ENCODE peak calls at places on chromosomes 12 and 14, in four cellular contexts. D, R, P and V are unnamed samples.

GRCh38 chr14:36014236-36014635 is 162.3 kb downstream of the PTCSC3 start:
- DNase-seq in D (no peak), P (no peak), R (no peak), V (no peak)

GRCh38 chr12:122841544-122842321 is 6.5 kb downstream of the HIP1R start:
- DNase-seq in P (no peak), R (peak; percentile 85), D (peak; percentile 71), V (no peak)

GRCh38 chr12:5789469-5789968 is 155.5 kb downstream of the ANO2 start:
- DNase-seq in P (no peak), R (peak; percentile 64), D (no peak), V (no peak)

GRCh38 chr12:99200711-99201384 is 446.7 kb upstream of the GARIN6 start:
- DNase-seq in D (no peak), P (no peak), R (no peak), V (no peak)

GRCh38 chr14:99881011-99881410 is 87.8 kb downstream of the EML1 start:
- DNase-seq in D (no peak), R (no peak), P (no peak), V (no peak)

GRCh38 chr12:12032771-12033588 is 37.8 kb upstream of the BCL2L14 start:
- DNase-seq in P (peak; percentile 91), D (peak; percentile 82), R (peak; percentile 74), V (peak; percentile 87)

GRCh38 chr14:97143011-97143410 is 345.8 kb downstream of the VRK1 start:
- DNase-seq in D (no peak), R (no peak), P (no peak), V (no peak)

GRCh38 chr12:6554168-6554989 is 1.5 kb downstream of the IFFO1 start:
- DNase-seq in R (no peak), P (peak; percentile 80), D (peak; percentile 79), V (peak; percentile 79)

GRCh38 chr12:4283512-4284255 is 10.1 kb downstream of the CCND2 start:
- DNase-seq in R (no peak), D (no peak), P (no peak), V (no peak)

GRCh38 chr12:48031135-48031960 is 27.1 kb upstream of the COL2A1 start:
- DNase-seq in P (no peak), R (no peak), D (no peak), V (no peak)

GRCh38 chr14:76373456-76373855 is 2.5 kb upstream of the ESRRB start:
- DNase-seq in P (no peak), R (no peak), D (no peak), V (no peak)

GRCh38 chr12:93908846-93909592 is 231.8 kb downstream of the CRADD start:
- DNase-seq in D (no peak), P (no peak), R (no peak), V (peak; percentile 51)

GRCh38 chr14:100688598-100689499 is 37.8 kb upstream of the DLK1 start:
- DNase-seq in R (no peak), P (no peak), D (no peak), V (no peak)

GRCh38 chr14:93395227-93395626 is 35.5 kb upstream of the UNC79 start:
- DNase-seq in P (no peak), R (no peak), D (no peak), V (no peak)

GRCh38 chr12:4169522-4169921 is 104.0 kb upstream of the CCND2 start:
- DNase-seq in D (no peak), P (no peak), R (no peak), V (no peak)

GRCh38 chr14:52106853-52107252 is 38.0 kb upstream of the NID2 start:
- DNase-seq in D (no peak), R (no peak), P (no peak), V (no peak)

GRCh38 chr12:57864811-57865751 is 18.6 kb upstream of the CTDSP2 start:
- DNase-seq in D (peak; percentile 75), R (peak; percentile 74), P (peak; percentile 81), V (peak; percentile 82)

GRCh38 chr14:102925646-102926045 is 3.2 kb downstream of the AMN start:
- DNase-seq in D (no peak), R (no peak), P (no peak), V (no peak)

GRCh38 chr14:102922490-102923200 is at the start of gene AMN:
- DNase-seq in D (no peak), R (no peak), P (no peak), V (peak; percentile 82)

GRCh38 chr14:102924632-102925588 is 2.4 kb downstream of the AMN start:
- DNase-seq in P (no peak), R (no peak), D (no peak), V (no peak)

GRCh38 chr14:102923201-102923919 is 897 bp downstream of the AMN start:
- DNase-seq in P (no peak), D (no peak), R (no peak), V (peak; percentile 36)

GRCh38 chr14:102923920-102924486 is 1.5 kb downstream of the AMN start:
- DNase-seq in P (no peak), R (no peak), D (no peak), V (peak; percentile 29)
- TF ChIP-seq POLR2A in P (no peak), R (no peak), D (no peak), V (no peak)

GRCh38 chr12:104457746-104458644 is 1.2 kb downstream of the CHST11 start:
- DNase-seq in D (peak; percentile 41), R (no peak), P (peak; percentile 25), V (peak; percentile 31)
- H3K4me1 ChIP-seq in D (peaks cover 31% of the 10 kb centered on the region), R (no peaks in the 10 kb centered on the region), P (peaks cover 49% of the 10 kb centered on the region), V (peaks cover 3% of the 10 kb centered on the region)

GRCh38 chr14:72182773-72183432 is 250.7 kb downstream of the RGS6 start:
- DNase-seq in D (no peak), R (no peak), P (no peak), V (no peak)

GRCh38 chr14:72183631-72184030 is 251.4 kb downstream of the RGS6 start:
- DNase-seq in P (no peak), R (no peak), D (no peak), V (no peak)

DNA sequence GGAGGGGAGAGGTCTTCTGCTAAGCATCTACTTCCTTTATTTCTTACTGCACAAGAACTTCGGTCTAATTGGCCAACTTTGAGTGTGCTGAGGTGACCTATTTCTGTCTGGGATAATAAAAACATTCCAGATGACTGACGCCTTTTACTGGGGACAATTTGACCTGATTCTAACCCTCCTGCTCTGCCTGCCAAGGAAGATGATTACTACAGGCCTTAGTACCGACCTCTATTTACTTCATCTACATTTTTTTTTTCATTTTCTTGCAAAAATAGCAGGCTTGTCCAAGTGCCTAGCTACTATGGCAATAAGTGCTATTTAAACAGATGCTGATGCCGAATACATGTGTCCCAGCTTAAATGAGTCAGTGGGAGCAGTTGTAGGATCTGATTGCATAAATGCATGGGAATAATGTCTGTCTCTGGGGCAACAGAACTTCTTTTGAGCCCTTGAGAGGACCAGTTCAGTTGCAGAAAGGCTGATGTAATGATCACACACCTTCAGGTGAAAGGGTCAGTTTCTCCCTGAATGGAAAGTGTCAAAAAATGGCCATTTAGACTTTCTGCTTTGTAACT is 254.3 kb downstream of the RGS6 start:
- DNase-seq in P (no peak), D (no peak), R (no peak), V (no peak)
- TF ChIP-seq POLR2AphosphoS5 in P (no peak), D (no peak), R (no peak), V (no peak)

DNA sequence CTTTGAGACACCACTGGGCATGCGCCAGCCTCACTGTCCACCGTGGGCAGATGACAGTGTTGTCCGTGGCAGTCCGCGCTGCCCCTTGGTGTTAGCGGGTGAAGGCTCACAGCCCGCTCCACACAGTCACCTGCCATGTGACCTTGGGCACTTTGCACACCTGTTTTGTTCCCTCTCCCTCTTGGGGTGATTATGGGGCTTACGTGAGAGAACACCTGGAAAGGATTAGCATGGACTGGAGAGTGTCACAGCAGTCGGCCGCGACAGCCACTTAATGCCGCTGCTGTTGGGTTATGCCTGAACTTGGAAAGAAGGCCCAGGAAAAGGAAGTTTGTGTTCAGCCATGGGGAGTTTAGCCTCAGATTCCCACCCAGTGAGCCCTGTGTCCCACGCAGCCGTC is 94.2 kb downstream of the DDX51 start:
- DNase-seq in P (no peak), R (no peak), D (no peak), V (no peak)
- TF ChIP-seq POLR2A in P (no peak), R (no peak), D (no peak), V (no peak)

GRCh38 chr14:21248338-21248737 is 20.9 kb downstream of the HNRNPC start:
- DNase-seq in D (no peak), R (no peak), P (no peak), V (no peak)
- H3K4me1 ChIP-seq in D (peaks cover 21% of the 10 kb centered on the region), R (no peaks in the 10 kb centered on the region), P (peaks cover 15% of the 10 kb centered on the region), V (peaks cover 14% of the 10 kb centered on the region)

GRCh38 chr14:23579311-23579630 is 681 bp upstream of the JPH4 start:
- DNase-seq in D (peak; percentile 11), P (no peak), R (no peak), V (no peak)

GRCh38 chr14:23580948-23581281 is 2.3 kb upstream of the JPH4 start:
- DNase-seq in P (no peak), R (no peak), D (peak; percentile 4), V (no peak)

GRCh38 chr14:23579739-23580138 is 1.1 kb upstream of the JPH4 start:
- DNase-seq in R (no peak), P (no peak), D (no peak), V (no peak)

GRCh38 chr14:23578560-23579310 is at the start of gene JPH4:
- DNase-seq in R (no peak), D (peak; percentile 9), P (no peak), V (no peak)

DNA sequence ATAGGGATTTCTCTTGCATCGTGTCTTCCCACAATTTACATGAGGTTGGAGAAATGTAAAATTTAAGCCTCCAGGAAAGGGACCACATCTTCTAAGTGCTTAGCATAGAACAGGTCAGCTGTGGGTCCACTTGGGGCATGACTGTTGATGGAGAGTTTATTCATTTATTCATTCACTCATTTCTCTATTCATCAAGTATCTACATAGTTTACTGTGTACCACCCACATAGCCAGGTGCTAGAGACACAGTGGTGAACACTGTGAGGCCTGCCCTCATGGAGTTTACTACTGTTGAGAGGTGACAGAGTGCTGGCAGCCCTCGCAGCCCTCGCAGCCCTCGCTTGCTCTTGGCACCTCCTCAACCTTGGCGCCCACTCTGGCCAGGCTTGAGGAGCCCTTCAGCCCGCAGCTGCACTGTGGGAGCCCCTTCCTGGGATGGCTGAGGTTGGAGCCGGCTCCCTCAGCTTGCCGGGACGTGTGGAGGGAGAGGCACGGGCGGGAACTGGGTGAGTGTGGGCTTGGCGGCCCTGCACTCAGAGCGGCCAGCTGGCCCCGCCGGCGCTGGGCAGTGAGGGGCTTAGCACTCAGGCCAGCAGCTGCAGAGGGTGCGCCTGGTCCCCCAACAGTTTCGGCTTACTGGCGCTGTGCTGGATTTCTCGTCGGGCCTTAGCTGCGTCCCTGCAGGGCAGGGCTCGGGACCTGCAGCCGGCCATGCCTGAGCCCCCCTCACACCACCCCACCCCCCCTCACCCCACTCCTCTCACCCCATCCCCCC is 1.7 kb upstream of the JPH4 start:
- DNase-seq in R (no peak), P (no peak), D (peak; percentile 21), V (no peak)
- TF ChIP-seq POLR2AphosphoS5 in R (no peak), P (no peak), D (no peak), V (no peak)

DNA sequence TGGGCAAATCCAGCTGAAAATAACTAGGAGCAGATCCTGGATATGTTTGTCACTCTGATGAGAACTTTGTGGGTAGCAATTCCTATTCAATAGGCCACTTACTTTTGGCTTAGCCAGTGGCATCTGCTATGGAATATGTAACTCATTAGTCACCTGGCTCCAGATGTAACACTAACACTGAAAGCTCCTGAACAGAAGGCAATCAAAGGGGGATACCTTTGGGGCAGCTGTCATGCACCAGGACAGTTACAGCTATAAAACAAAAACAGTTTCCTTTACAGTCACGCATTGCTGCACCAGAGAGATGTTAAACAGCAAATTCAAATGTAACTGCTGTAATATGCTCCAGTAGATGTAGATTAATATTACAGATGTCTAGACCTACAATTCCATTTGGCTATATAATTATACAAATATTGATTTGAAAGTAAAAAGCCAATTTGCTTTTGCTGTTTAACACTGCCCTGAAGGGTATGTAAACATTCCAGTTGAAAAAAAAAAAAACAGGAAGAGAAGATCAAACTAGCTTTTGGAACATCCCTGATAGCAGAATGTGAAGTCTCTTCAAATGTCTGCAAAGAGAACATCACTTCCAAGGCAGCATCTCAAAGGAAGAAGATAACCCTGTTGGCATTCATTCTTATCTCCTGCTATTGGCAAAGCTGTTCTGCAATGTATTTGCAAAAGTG is 18.4 kb downstream of the RACGAP1 start:
- DNase-seq in P (no peak), R (no peak), D (no peak), V (no peak)
- TF ChIP-seq POLR2A in P (no peak), R (no peak), D (no peak), V (no peak)